ENCODE peak calls at places on chromosomes 5 and 9, in five cellular contexts. H, L, R, N and A are unnamed samples.

GRCh38 chr5:157148734-157149615 is 6.3 kb upstream of the MED7 start:
- DNase-seq in H (no peak), L (peak), R (peak), N (no peak), A (peak)

GRCh38 chr5:15442183-15442550 is 57.8 kb upstream of the FBXL7 start:
- DNase-seq in H (no peak), L (no peak), R (no peak), N (no peak), A (no peak)

GRCh38 chr5:33936381-33937016 is at the start of gene RXFP3:
- DNase-seq in H (peak), L (no peak), R (no peak), N (peak), A (peak)

GRCh38 chr5:74420220-74420619 is 220.3 kb downstream of the ENC1 start:
- DNase-seq in H (no peak), L (no peak), R (no peak), N (no peak), A (no peak)

GRCh38 chr5:95728494-95729114 is 2.5 kb upstream of the RHOBTB3 start:
- DNase-seq in H (no peak), L (no peak), R (no peak), N (no peak), A (no peak)

GRCh38 chr5:38616061-38616460 is 59.6 kb upstream of the LIFR start:
- DNase-seq in H (no peak), L (peak), R (peak), N (no peak), A (peak)

GRCh38 chr5:172725785-172726184 is 45.2 kb downstream of the DUSP1 start:
- DNase-seq in H (no peak), L (no peak), R (no peak), N (no peak), A (no peak)

GRCh38 chr9:135492886-135493669 is 7.4 kb upstream of the MRPS2 start:
- DNase-seq in H (no peak), L (no peak), R (no peak), N (peak), A (no peak)

GRCh38 chr5:42756630-42757601 is at the start of gene CCDC152:
- DNase-seq in H (no peak), L (peak), R (no peak), N (no peak), A (peak)

GRCh38 chr9:121861501-121862180 is 210.2 kb downstream of the DAB2IP start:
- DNase-seq in H (peak), L (no peak), R (peak), N (peak), A (no peak)

GRCh38 chr9:91807640-91808246 is 142.3 kb downstream of the ROR2 start:
- DNase-seq in H (no peak), L (no peak), R (no peak), N (no peak), A (no peak)

GRCh38 chr9:134391319-134392231 is 65.3 kb downstream of the RXRA start:
- DNase-seq in H (no peak), L (no peak), R (no peak), N (no peak), A (no peak)

GRCh38 chr9:20599195-20599594 is 23.1 kb downstream of the MLLT3 start:
- DNase-seq in H (no peak), L (no peak), R (peak), N (no peak), A (peak)

GRCh38 chr5:109786177-109786576 is 96.5 kb downstream of the MAN2A1 start:
- DNase-seq in H (no peak), L (no peak), R (no peak), N (no peak), A (no peak)

GRCh38 chr9:16023466-16023865 is 470.6 kb downstream of the CCDC171 start:
- DNase-seq in H (no peak), L (no peak), R (no peak), N (no peak), A (peak)

GRCh38 chr9:83800236-83801033 is 17.1 kb downstream of the GKAP1 start:
- DNase-seq in H (no peak), L (no peak), R (no peak), N (no peak), A (no peak)

GRCh38 chr9:120970249-120970648 is 43.7 kb upstream of the TRAF1 start:
- DNase-seq in H (no peak), L (no peak), R (peak), N (no peak), A (peak)

GRCh38 chr9:111900081-111900805 is 3.6 kb downstream of the UGCG start:
- DNase-seq in H (no peak), L (no peak), R (no peak), N (no peak), A (peak)

GRCh38 chr9:111903996-111904395 is 7.4 kb downstream of the UGCG start:
- DNase-seq in H (no peak), L (no peak), R (no peak), N (no peak), A (no peak)

GRCh38 chr9:111904889-111905288 is 8.3 kb downstream of the UGCG start:
- DNase-seq in H (no peak), L (no peak), R (no peak), N (no peak), A (no peak)

GRCh38 chr9:111900934-111901612 is 4.5 kb downstream of the UGCG start:
- DNase-seq in H (no peak), L (no peak), R (no peak), N (no peak), A (peak)

DNA sequence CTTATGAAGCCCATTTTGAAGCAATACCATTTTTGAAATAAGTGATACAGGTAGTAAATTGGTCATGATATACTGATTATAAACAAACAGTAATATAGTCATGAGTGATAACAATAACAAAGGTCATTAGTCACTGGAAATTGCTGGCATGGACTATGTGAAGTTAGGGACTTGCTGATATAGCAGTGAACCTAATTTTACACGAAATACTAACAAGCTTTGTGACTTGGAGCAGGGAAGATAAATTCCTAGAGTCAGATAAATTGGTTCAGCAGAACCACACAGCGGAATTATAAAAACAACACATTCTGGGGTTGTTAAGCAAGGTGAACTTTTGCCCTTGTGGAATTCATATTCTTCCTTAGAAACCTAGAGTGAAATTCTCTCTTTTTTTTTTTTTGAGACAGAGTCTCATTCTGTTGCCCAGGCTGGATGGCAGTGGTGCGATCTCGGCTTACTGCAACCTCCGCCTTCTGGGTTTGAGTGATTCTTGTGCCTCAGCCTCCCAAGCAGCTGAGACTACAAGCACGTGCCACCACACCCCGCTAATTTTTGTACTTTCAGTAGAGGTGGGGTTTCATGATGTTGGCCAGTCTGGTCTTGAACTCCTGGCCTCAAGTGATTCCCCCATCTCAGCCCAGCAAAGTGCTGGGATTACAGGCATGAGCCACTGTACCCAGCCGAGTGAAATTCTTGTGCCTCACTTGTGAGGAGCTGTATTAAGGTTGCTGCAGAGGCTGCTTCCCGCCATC is 6.0 kb downstream of the UGCG start:
- DNase-seq in H (no peak), L (no peak), R (peak), N (no peak), A (no peak)
- H3K4me3 ChIP-seq in H (no peak), L (no peak), R (peak), N (no peak), A (peak)

GRCh38 chr5:78287833-78288232 is 6.7 kb downstream of the AP3B1 start:
- DNase-seq in H (no peak), L (no peak), R (peak), N (no peak), A (peak)
- TF ChIP-seq CTCF in H (no peak), L (no peak), R (no peak), N (no peak), A (no peak)

GRCh38 chr5:124692324-124692723 is 54.1 kb downstream of the ZNF608 start:
- DNase-seq in H (no peak), L (no peak), R (peak), N (no peak), A (peak)
- H3K4me3 ChIP-seq in H (no peak), L (no peak), R (no peak), N (no peak), A (no peak)

GRCh38 chr9:124452326-124452725 is 2.1 kb downstream of the ADGRD2 start:
- DNase-seq in H (no peak), L (no peak), R (no peak), N (no peak), A (no peak)

GRCh38 chr9:124449381-124450151 is 685 bp upstream of the ADGRD2 start:
- DNase-seq in H (no peak), L (no peak), R (no peak), N (no peak), A (no peak)

GRCh38 chr9:124450931-124451661 is 845 bp downstream of the ADGRD2 start:
- DNase-seq in H (no peak), L (no peak), R (no peak), N (no peak), A (no peak)

GRCh38 chr9:124448019-124448418 is 2.2 kb upstream of the ADGRD2 start:
- DNase-seq in H (peak), L (no peak), R (no peak), N (no peak), A (no peak)

DNA sequence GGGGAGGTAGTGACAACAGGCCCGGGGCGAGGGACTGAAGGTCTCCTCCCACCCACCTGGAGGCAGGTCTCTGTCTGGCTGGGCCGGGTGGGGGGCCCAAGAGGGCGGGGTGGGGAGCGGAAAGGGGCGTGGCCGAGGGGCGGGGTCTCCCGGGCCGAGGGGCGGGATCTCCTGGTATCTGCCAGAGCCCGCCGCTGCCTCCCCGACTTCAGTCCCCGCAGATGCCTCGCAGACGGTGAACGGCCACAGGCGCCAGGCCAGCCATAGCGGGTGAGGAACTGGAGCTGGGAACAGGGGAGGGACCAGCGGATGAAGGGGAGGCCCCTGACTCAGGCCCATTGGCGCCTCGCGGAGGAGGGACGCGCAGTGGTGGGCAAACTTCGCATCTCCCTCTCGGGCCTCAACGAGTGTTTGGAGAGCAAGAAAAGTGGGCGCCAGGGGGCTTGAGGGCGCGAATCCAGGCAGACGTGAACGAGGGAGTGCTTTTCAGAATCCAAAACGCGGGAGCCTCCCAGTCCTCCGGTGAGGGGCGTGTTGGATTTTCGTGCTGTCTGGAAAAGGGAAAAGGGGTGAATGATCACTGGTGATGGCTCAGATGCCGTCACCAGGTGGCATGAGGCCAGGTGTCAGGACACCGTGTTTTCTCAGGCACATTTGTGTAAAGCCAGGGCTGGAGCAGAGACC is at the start of gene ADGRD2:
- DNase-seq in H (no peak), L (peak), R (peak), N (no peak), A (peak)
- TF ChIP-seq CTCF in H (no peak), L (no peak), R (no peak), N (no peak), A (no peak)

GRCh38 chr5:91668261-91668660 is 285.1 kb upstream of the ARRDC3 start:
- DNase-seq in H (no peak), L (no peak), R (no peak), N (no peak), A (no peak)
- H3K4me3 ChIP-seq in H (no peak), L (no peak), R (no peak), N (no peak), A (no peak)